ENCODE peak calls at places on chromosomes 12 and 14, in ten cellular contexts. M is MG63; D is CD8-positive, alpha-beta T cell; A is cardiac muscle cell; X is NT2/D1; I is right lobe of liver; V is psoas muscle; W is SJCRH30; U is RWPE2; Z is mammary epithelial cell. R is an unnamed sample. For H3K27me3 and H3K9me3, the result is how much of the 10 kb centered on the place peaks cover.

GRCh38 chr12:56451147-56451546 is 1.9 kb upstream of the TIMELESS start:
- DNase-seq in I (no peak), V (no peak), D (no peak), A (no peak), W (no peak), X (no peak), M (no peak), U (no peak), Z (no peak), R (no peak)

GRCh38 chr14:39576726-39577125 is 144.5 kb upstream of the FBXO33 start:
- DNase-seq in W (no peak), D (no peak), X (no peak), V (no peak), Z (peak), M (no peak), U (no peak), I (no peak), A (no peak), R (no peak)

GRCh38 chr14:81982056-81982455 is 448.4 kb upstream of the SEL1L start:
- DNase-seq in M (no peak), A (no peak), V (no peak), Z (no peak), D (no peak), W (no peak), X (no peak), I (no peak), U (no peak), R (no peak)

GRCh38 chr14:37992489-37992888 is 215.2 kb upstream of the SSTR1 start:
- DNase-seq in M (no peak), I (no peak), W (peak), X (no peak), V (no peak), U (no peak), Z (no peak), D (no peak), A (no peak), R (no peak)

GRCh38 chr12:52395761-52396434 is 10.2 kb downstream of the KRT82 start:
- DNase-seq in M (no peak), X (peak), W (no peak), D (no peak), U (no peak), A (no peak), I (no peak), V (peak), Z (peak), R (peak)

GRCh38 chr14:26293909-26294308 is 303.9 kb downstream of the NOVA1 start:
- DNase-seq in X (no peak), M (no peak), I (no peak), Z (no peak), V (no peak), A (no peak), W (no peak), D (no peak), U (no peak), R (no peak)

GRCh38 chr12:101927999-101928398 is 50.6 kb downstream of the DRAM1 start:
- DNase-seq in U (no peak), I (no peak), D (no peak), Z (no peak), V (no peak), M (no peak), X (no peak), W (no peak), A (no peak), R (no peak)

GRCh38 chr12:50110127-50110761 is 1.8 kb upstream of the COX14 start:
- DNase-seq in I (peak), U (no peak), V (peak), W (peak), D (no peak), A (no peak), Z (no peak), X (no peak), M (no peak), R (no peak)

GRCh38 chr14:54590481-54590880 is 23.6 kb downstream of the SAMD4A start:
- DNase-seq in V (no peak), U (no peak), D (no peak), W (no peak), I (no peak), A (no peak), X (no peak), M (no peak), Z (no peak), R (peak)

GRCh38 chr12:93741741-93742085 is 64.5 kb downstream of the CRADD start:
- DNase-seq in A (peak), I (no peak), D (no peak), X (no peak), Z (peak), V (no peak), M (peak), W (peak), U (no peak), R (peak)

GRCh38 chr14:73824116-73824515 is 27.5 kb upstream of the PTGR2 start:
- DNase-seq in U (no peak), V (no peak), A (no peak), D (no peak), M (peak), I (no peak), W (no peak), X (no peak), Z (no peak), R (no peak)

GRCh38 chr12:116559080-116559329 is 176 bp upstream of the MAP1LC3B2 start:
- DNase-seq in X (no peak), U (no peak), D (no peak), W (peak), A (no peak), I (no peak), Z (no peak), M (no peak), V (no peak), R (no peak)

GRCh38 chr14:55556929-55557623 is 22.9 kb upstream of the KTN1 start:
- DNase-seq in A (peak), M (peak), D (no peak), U (peak), V (peak), Z (peak), X (no peak), W (peak), I (peak), R (peak)

GRCh38 chr12:6229823-6230222 is 29.6 kb downstream of the CD9 start:
- DNase-seq in U (no peak), V (peak), M (peak), D (no peak), Z (peak), W (peak), X (no peak), I (no peak), A (no peak), R (peak)

GRCh38 chr12:116257213-116257612 is 20.3 kb downstream of the MED13L start:
- DNase-seq in V (no peak), X (no peak), M (no peak), D (no peak), I (no peak), Z (peak), A (peak), W (no peak), U (no peak), R (no peak)

GRCh38 chr14:25537846-25538455 is 488.0 kb upstream of the STXBP6 start:
- DNase-seq in I (peak), M (peak), A (peak), V (no peak), D (no peak), W (peak), U (no peak), X (peak), Z (no peak), R (peak)

GRCh38 chr14:102164241-102164641 is 24.5 kb downstream of the WDR20 start:
- DNase-seq in U (no peak), X (no peak), A (no peak), I (no peak), W (no peak), V (no peak), D (no peak), M (peak), Z (peak), R (no peak)

GRCh38 chr14:71243697-71244096 is 336.4 kb downstream of the PCNX1 start:
- DNase-seq in U (no peak), V (no peak), X (no peak), M (no peak), W (no peak), D (no peak), A (no peak), Z (no peak), I (no peak), R (peak)

DNA sequence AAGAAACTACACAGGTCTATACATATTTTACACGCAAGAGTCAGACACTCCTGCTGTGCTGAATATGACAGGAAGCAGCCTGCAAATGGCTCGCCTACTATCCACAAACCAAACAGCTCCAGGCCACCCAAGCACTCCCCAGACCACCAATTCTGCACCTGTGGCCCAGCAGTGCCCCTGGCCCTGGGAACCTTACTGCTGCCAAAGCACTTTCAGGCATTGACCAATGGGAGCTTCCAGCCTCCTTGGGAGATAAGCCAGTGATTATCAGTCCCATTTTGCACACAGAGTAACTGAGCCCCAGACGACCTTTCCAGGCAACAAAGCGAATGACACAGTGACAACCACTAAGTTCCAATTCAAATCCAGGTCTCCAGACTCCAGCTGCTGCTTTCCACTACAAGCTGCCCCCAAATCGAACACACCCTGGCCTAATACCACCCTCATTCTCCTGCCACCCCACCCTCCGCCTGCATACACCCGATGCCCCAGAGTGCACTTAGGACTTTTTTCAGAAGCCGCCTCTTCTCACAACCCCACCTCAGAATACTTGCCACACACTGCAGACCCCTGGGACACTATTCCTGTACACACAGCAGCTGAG is 126.2 kb upstream of the PRMT8 start:
- DNase-seq in A (no peak), V (no peak), W (peak), U (no peak), D (no peak), X (no peak), I (no peak), Z (no peak), M (no peak), R (no peak)
- H3K27me3 ChIP-seq in A (half or more), V (under half), W (under half), U (under half), D (under half), X (half or more), I (under half), Z (under half), M (under half), R (half or more)

GRCh38 chr12:96456265-96456974 is 33.0 kb upstream of the CFAP54 start:
- DNase-seq in D (no peak), I (no peak), A (no peak), W (no peak), X (no peak), V (no peak), M (no peak), U (no peak), Z (no peak), R (no peak)
- H3K9me3 ChIP-seq in D (under half), I (under half), A (under half), W (under half), X (under half), V (under half), M (under half), U (under half), Z (under half), R (under half)

DNA sequence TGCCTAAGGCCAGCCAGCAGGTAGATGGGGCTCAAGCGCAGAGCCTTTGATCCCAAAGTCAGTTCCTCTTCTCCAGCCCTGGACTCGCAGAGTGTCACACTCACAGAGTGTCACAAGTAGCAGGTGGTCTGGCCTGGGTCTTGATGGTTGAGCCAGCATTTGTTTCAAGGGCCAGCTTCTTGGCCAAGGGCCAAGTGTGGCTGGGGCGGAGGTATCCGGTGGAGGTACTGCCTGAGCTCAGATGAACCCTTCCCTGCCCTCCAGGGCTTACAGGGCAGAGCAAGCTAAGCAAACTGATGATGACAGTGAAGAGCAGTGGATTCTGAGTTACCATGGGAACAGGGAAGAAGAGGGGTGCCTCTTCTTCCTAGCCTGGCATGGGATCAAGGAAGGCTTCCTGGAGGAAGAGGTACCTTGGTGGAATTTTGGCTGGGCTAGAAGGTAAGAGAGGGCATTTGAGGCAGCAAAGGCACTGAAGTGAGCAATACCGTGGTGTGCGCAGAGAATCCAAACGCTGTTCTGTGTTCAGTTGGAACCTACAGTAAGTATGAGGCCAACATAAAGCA is 35.7 kb downstream of the MVK start:
- DNase-seq in I (no peak), M (no peak), W (peak), X (no peak), V (no peak), Z (no peak), D (no peak), U (no peak), A (no peak), R (no peak)
- H3K27me3 ChIP-seq in I (under half), M (under half), W (under half), X (under half), V (under half), Z (under half), D (under half), U (under half), A (under half), R (half or more)

GRCh38 chr14:27371209-27371608 is 773.4 kb upstream of the NOVA1 start:
- DNase-seq in A (no peak), Z (no peak), X (no peak), M (no peak), W (no peak), V (no peak), D (no peak), I (no peak), U (no peak), R (no peak)

GRCh38 chr14:27372771-27373170 is 774.9 kb upstream of the NOVA1 start:
- DNase-seq in M (no peak), Z (no peak), V (no peak), X (no peak), A (no peak), U (no peak), W (no peak), I (no peak), D (no peak), R (no peak)

GRCh38 chr14:27371868-27372267 is 774.0 kb upstream of the NOVA1 start:
- DNase-seq in X (no peak), V (no peak), A (no peak), M (no peak), I (no peak), Z (no peak), W (no peak), U (no peak), D (no peak), R (no peak)

GRCh38 chr14:27367345-27367744 is 769.5 kb upstream of the NOVA1 start:
- DNase-seq in A (no peak), U (no peak), M (no peak), V (no peak), I (no peak), D (no peak), W (no peak), X (no peak), Z (no peak), R (peak)

GRCh38 chr14:27370775-27371174 is 772.9 kb upstream of the NOVA1 start:
- DNase-seq in D (no peak), I (no peak), U (no peak), V (no peak), A (no peak), W (no peak), M (no peak), Z (no peak), X (no peak), R (no peak)
- H3K9me3 ChIP-seq in D (under half), I (under half), U (under half), V (under half), A (under half), W (under half), M (under half), Z (under half), X (under half), R (under half)

DNA sequence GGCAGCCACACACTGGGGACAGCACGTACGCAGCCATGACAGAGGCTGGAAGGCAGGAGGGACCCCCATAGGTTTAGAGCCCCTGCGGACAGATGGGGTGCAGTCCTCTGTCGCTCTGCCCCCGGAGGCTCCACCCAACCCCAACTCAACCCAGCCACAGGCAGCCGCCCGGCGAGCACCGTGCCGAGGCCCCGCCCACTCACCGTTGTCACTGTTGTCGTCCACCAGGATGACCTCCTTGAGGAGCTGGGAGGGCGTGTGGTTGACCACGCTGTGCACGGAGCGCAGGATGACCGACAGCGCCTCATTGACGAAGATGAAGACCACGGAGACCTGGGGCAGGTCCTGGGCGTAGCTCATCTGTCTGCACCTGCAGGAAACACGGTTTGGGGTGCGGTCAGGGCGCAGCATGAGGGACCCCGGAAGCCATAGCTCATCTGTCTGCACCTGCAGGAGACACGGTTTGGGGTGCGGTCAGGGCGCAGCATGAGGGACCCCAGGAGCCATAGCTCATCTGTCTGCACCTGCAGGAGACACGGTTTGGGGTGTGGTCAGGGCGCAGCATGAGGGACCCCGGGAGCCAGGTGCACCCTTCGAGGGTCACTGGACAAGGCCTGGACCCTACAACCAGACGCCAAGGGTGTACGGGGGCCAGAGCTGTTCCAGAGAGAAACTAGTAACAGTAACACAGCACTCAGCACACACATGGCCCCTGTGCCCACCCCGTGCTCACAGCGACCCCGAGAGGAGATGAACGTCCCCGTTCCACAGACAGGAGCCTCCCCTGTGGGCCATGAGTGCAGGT is 66.9 kb downstream of the GALNT9 start:
- DNase-seq in I (no peak), V (no peak), A (no peak), U (no peak), Z (no peak), X (no peak), W (no peak), M (no peak), D (no peak), R (no peak)
- H3K27me3 ChIP-seq in I (under half), V (half or more), A (under half), U (under half), Z (under half), X (half or more), W (under half), M (under half), D (under half), R (half or more)

DNA sequence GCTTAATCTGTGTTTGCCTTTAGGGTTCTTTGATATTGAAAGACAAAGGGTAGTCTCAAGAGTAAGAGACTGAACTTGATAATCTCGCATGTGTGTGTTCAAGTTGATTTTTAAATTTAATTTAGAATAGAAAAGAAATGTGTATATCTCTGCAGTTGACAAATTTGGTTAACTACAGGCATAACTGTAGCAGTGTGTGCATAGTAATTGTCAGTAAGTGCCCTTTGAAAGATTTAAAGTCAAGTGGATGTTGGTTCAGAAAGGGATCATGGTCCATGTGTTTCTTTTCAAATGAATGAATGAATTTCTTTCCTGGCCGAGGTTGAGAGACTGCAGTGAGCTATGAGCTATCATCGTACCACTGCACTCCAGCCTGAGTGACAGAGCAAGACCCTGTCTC is 49.9 kb upstream of the DYRK2 start:
- DNase-seq in I (no peak), A (no peak), X (no peak), V (no peak), U (no peak), Z (no peak), D (no peak), M (no peak), W (no peak), R (no peak)
- H3K9me3 ChIP-seq in I (under half), A (under half), X (under half), V (under half), U (under half), Z (under half), D (under half), M (under half), W (under half), R (under half)